ENCODE peak calls at places on chromosome 10, in eight cellular contexts. P is GM13977, J is RWPE2, T is Panc1, O is cardiac muscle cell, H is epithelial cell of proximal tubule, D is endothelial cell, W is NB4. R is an unnamed sample.

GRCh38 chr10:43679509-43679908 is 30.8 kb upstream of the ZNF32 start:
- DNase-seq in P (no peak), J (no peak), T (no peak), O (no peak), H (no peak), D (no peak), W (no peak), R (peak)

GRCh38 chr10:72062341-72062740 is 26.0 kb downstream of the SPOCK2 start:
- DNase-seq in P (no peak), J (no peak), T (no peak), O (no peak), H (no peak), D (no peak), W (no peak), R (no peak)

GRCh38 chr10:129501652-129502436 is 34.8 kb downstream of the MGMT start:
- DNase-seq in P (no peak), J (no peak), T (no peak), O (no peak), H (no peak), D (no peak), W (no peak), R (no peak)

GRCh38 chr10:35464805-35465456 is 128.6 kb downstream of the CCNY start:
- DNase-seq in P (no peak), J (no peak), T (no peak), O (no peak), H (no peak), D (no peak), W (no peak), R (no peak)

GRCh38 chr10:20978617-20979016 is 81.5 kb upstream of the NEBL start:
- DNase-seq in P (no peak), J (no peak), T (no peak), O (no peak), H (no peak), D (no peak), W (no peak), R (no peak)

GRCh38 chr10:56905051-56905450 is 544.0 kb upstream of the ZWINT start:
- DNase-seq in P (no peak), J (no peak), T (no peak), O (no peak), H (no peak), D (no peak), W (no peak), R (no peak)

GRCh38 chr10:14880201-14880600 is 1.5 kb downstream of the SUV39H2 start:
- DNase-seq in P (no peak), J (no peak), T (no peak), O (peak), H (no peak), D (no peak), W (peak), R (no peak)

GRCh38 chr10:74888947-74889661 is 62.7 kb downstream of the KAT6B start:
- DNase-seq in P (no peak), J (no peak), T (peak), O (no peak), H (peak), D (no peak), W (peak), R (no peak)

GRCh38 chr10:117926491-117926890 is 120.2 kb downstream of the RAB11FIP2 start:
- DNase-seq in P (no peak), J (no peak), T (no peak), O (no peak), H (no peak), D (no peak), W (peak), R (no peak)

GRCh38 chr10:33306756-33307519 is 27.5 kb downstream of the NRP1 start:
- DNase-seq in P (no peak), J (no peak), T (no peak), O (no peak), H (no peak), D (no peak), W (no peak), R (no peak)
- TF ChIP-seq CTCF in P (no peak), J (no peak), T (no peak), O (no peak), H (no peak), D (no peak), W (no peak), R (no peak)

GRCh38 chr10:80530251-80530650 is 7.5 kb upstream of the SH2D4B start:
- DNase-seq in P (no peak), J (no peak), T (no peak), O (no peak), H (no peak), D (no peak), W (peak), R (no peak)
- TF ChIP-seq CTCF in P (no peak), J (peak), T (no peak), O (peak), H (peak), D (no peak), W (peak), R (no peak)

GRCh38 chr10:94963901-94964300 is 25.4 kb downstream of the CYP2C9 start:
- DNase-seq in P (peak), J (no peak), T (peak), O (peak), H (peak), D (peak), W (peak), R (no peak)
- TF ChIP-seq CTCF in P (peak), J (peak), T (peak), O (peak), H (peak), D (peak), W (peak), R (peak)

DNA sequence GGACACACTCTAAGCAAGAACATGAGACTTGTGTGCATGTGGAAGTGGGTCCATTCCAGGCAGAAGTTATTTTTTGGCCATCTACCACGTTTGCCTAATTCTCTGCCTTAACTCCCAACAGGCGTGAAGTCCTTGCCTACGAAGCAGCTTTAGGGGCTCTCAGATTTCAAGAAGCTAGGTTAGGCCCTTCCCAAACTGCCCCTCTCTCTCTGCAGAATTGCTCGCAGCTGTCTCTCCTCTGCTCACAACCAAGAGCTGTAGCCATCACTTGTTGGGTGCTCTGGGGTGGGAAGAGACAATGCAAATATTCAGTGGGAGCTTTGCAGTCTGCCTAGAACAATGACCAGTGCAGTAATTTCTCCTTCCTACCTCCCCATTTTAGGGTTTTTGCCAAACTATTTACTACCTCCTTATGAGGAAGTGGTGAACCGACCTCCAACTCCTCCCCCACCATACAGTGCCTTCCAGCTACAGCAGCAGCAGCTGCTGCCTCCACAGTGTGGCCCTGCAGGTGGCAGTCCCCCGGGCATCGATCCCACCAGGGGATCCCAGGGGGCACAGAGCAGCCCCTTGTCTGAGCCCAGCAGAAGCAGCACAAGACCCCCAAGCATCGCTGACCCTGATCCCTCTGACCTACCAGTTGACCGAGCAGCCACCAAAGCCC is 24.9 kb downstream of the CYP17A1 start:
- DNase-seq in P (no peak), J (no peak), T (no peak), O (no peak), H (no peak), D (no peak), W (peak), R (no peak)
- TF ChIP-seq CTCF in P (no peak), J (no peak), T (no peak), O (no peak), H (no peak), D (no peak), W (peak), R (no peak)

GRCh38 chr10:63057509-63057908 is 75.6 kb upstream of the NRBF2 start:
- DNase-seq in P (no peak), J (no peak), T (no peak), O (no peak), H (no peak), D (no peak), W (no peak), R (no peak)
- TF ChIP-seq CTCF in P (no peak), J (no peak), T (no peak), O (no peak), H (no peak), D (no peak), W (no peak), R (no peak)

DNA sequence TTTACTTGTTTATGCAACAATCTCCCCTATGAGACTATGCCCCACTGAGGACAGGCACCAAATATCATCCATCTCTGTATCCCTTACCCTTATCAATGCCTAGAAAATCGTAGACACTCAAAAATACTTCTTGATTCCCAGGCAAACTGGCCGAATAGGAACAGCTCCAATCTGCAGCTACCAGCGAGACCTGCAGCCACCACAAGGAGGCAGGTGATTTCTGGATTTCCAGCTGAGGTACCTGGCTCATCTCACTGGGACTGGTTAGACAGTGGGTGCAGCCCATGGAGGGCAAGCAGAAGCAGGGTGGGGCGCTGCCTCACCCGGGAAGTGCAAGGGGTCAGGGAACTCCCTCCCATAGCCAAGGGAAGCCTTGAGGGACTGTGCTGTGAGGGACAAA is 10.8 kb upstream of the PPP1R3C start:
- DNase-seq in P (no peak), J (no peak), T (no peak), O (no peak), H (no peak), D (no peak), W (no peak), R (no peak)
- TF ChIP-seq CTCF in P (no peak), J (peak), T (peak), O (peak), H (peak), D (peak), W (no peak), R (peak)

GRCh38 chr10:76315240-76315639 is 883.8 kb downstream of the LRMDA start:
- DNase-seq in P (no peak), J (no peak), T (no peak), O (no peak), H (no peak), D (no peak), W (no peak), R (no peak)
- TF ChIP-seq CTCF in P (peak), J (no peak), T (peak), O (no peak), H (no peak), D (no peak), W (no peak), R (no peak)

R was measured in tibial artery.